ENCODE peak calls at places on chromosome 11, in eight cellular contexts. One of them, this sample, is unnamed.

GRCh38 chr11:3838504-3838903 is 2.3 kb downstream of the RHOG start:
- DNase-seq in sciatic nerve: no peak
- DNase-seq in HT1080: no peak
- DNase-seq in BJ: no peak
- DNase-seq in activated T-cell treated with anti-CD3 and anti-CD28 coated beads for 1 hour: no peak
- DNase-seq in NCI-H187 treated with DMSO at 0.1 percent for 48 hours: no peak
- DNase-seq in NCI-H1105: no peak
- DNase-seq in activated CD4-positive, alpha-beta T cell treated with anti-CD3 and anti-CD28 coated beads, Interleukin-2, amount 50 U/mL, for 1 hour: no peak
- DNase-seq in this sample: no peak

GRCh38 chr11:11843233-11843632 is 1.5 kb downstream of the USP47 start:
- DNase-seq in BJ: peak; percentile 37
- DNase-seq in NCI-H187 treated with DMSO at 0.1 percent for 48 hours: no peak
- DNase-seq in NCI-H1105: no peak
- DNase-seq in activated CD4-positive, alpha-beta T cell treated with anti-CD3 and anti-CD28 coated beads, Interleukin-2, amount 50 U/mL, for 1 hour: no peak
- DNase-seq in HT1080: peak; percentile 40
- DNase-seq in activated T-cell treated with anti-CD3 and anti-CD28 coated beads for 1 hour: no peak
- DNase-seq in sciatic nerve: no peak
- DNase-seq in this sample: no peak

GRCh38 chr11:63882555-63883242 is 34.3 kb downstream of the RCOR2 start:
- DNase-seq in sciatic nerve: no peak
- DNase-seq in activated T-cell treated with anti-CD3 and anti-CD28 coated beads for 1 hour: no peak
- DNase-seq in HT1080: no peak
- DNase-seq in BJ: no peak
- DNase-seq in NCI-H1105: no peak
- DNase-seq in NCI-H187 treated with DMSO at 0.1 percent for 48 hours: no peak
- DNase-seq in activated CD4-positive, alpha-beta T cell treated with anti-CD3 and anti-CD28 coated beads, Interleukin-2, amount 50 U/mL, for 1 hour: peak; percentile 22
- DNase-seq in this sample: no peak

GRCh38 chr11:13114566-13115465 is 105.7 kb downstream of the RASSF10 start:
- DNase-seq in activated T-cell treated with anti-CD3 and anti-CD28 coated beads for 1 hour: no peak
- DNase-seq in NCI-H1105: peak; percentile 44
- DNase-seq in HT1080: no peak
- DNase-seq in BJ: no peak
- DNase-seq in sciatic nerve: no peak
- DNase-seq in activated CD4-positive, alpha-beta T cell treated with anti-CD3 and anti-CD28 coated beads, Interleukin-2, amount 50 U/mL, for 1 hour: no peak
- DNase-seq in NCI-H187 treated with DMSO at 0.1 percent for 48 hours: peak; percentile 89
- DNase-seq in this sample: peak; percentile 33

GRCh38 chr11:119737678-119738439 is 8.9 kb upstream of the NECTIN1 start:
- DNase-seq in activated CD4-positive, alpha-beta T cell treated with anti-CD3 and anti-CD28 coated beads, Interleukin-2, amount 50 U/mL, for 1 hour: no peak
- DNase-seq in NCI-H187 treated with DMSO at 0.1 percent for 48 hours: no peak
- DNase-seq in BJ: no peak
- DNase-seq in NCI-H1105: no peak
- DNase-seq in HT1080: no peak
- DNase-seq in activated T-cell treated with anti-CD3 and anti-CD28 coated beads for 1 hour: no peak
- DNase-seq in sciatic nerve: no peak
- DNase-seq in this sample: no peak

GRCh38 chr11:55847453-55847852 is 8.9 kb downstream of the OR5D16 start:
- DNase-seq in NCI-H1105: no peak
- DNase-seq in BJ: no peak
- DNase-seq in NCI-H187 treated with DMSO at 0.1 percent for 48 hours: no peak
- DNase-seq in HT1080: no peak
- DNase-seq in activated T-cell treated with anti-CD3 and anti-CD28 coated beads for 1 hour: no peak
- DNase-seq in sciatic nerve: no peak
- DNase-seq in activated CD4-positive, alpha-beta T cell treated with anti-CD3 and anti-CD28 coated beads, Interleukin-2, amount 50 U/mL, for 1 hour: no peak
- DNase-seq in this sample: no peak

GRCh38 chr11:102485095-102485722 is 32.6 kb upstream of the TMEM123 start:
- DNase-seq in BJ: no peak
- DNase-seq in sciatic nerve: no peak
- DNase-seq in NCI-H187 treated with DMSO at 0.1 percent for 48 hours: no peak
- DNase-seq in activated CD4-positive, alpha-beta T cell treated with anti-CD3 and anti-CD28 coated beads, Interleukin-2, amount 50 U/mL, for 1 hour: no peak
- DNase-seq in NCI-H1105: no peak
- DNase-seq in activated T-cell treated with anti-CD3 and anti-CD28 coated beads for 1 hour: no peak
- DNase-seq in HT1080: peak; percentile 20
- DNase-seq in this sample: no peak

GRCh38 chr11:63916837-63917684 is at the start of gene RCOR2:
- DNase-seq in activated CD4-positive, alpha-beta T cell treated with anti-CD3 and anti-CD28 coated beads, Interleukin-2, amount 50 U/mL, for 1 hour: peak; percentile 59
- DNase-seq in BJ: no peak
- DNase-seq in NCI-H187 treated with DMSO at 0.1 percent for 48 hours: peak; percentile 15
- DNase-seq in HT1080: peak; percentile 47
- DNase-seq in sciatic nerve: peak; percentile 86
- DNase-seq in activated T-cell treated with anti-CD3 and anti-CD28 coated beads for 1 hour: peak; percentile 39
- DNase-seq in NCI-H1105: peak; percentile 86
- DNase-seq in this sample: peak; percentile 74

GRCh38 chr11:44269369-44270351 is 40.3 kb downstream of the ALX4 start:
- DNase-seq in sciatic nerve: peak; percentile 54
- DNase-seq in HT1080: peak; percentile 79
- DNase-seq in activated T-cell treated with anti-CD3 and anti-CD28 coated beads for 1 hour: no peak
- DNase-seq in activated CD4-positive, alpha-beta T cell treated with anti-CD3 and anti-CD28 coated beads, Interleukin-2, amount 50 U/mL, for 1 hour: no peak
- DNase-seq in NCI-H187 treated with DMSO at 0.1 percent for 48 hours: no peak
- DNase-seq in NCI-H1105: no peak
- DNase-seq in BJ: no peak
- DNase-seq in this sample: no peak

GRCh38 chr11:127609025-127609788 is 608.6 kb upstream of the KIRREL3 start:
- DNase-seq in NCI-H187 treated with DMSO at 0.1 percent for 48 hours: no peak
- DNase-seq in NCI-H1105: no peak
- DNase-seq in activated T-cell treated with anti-CD3 and anti-CD28 coated beads for 1 hour: no peak
- DNase-seq in sciatic nerve: no peak
- DNase-seq in HT1080: no peak
- DNase-seq in activated CD4-positive, alpha-beta T cell treated with anti-CD3 and anti-CD28 coated beads, Interleukin-2, amount 50 U/mL, for 1 hour: no peak
- DNase-seq in BJ: no peak
- DNase-seq in this sample: no peak

GRCh38 chr11:111602865-111603632 is 800 bp downstream of the SIK2 start:
- DNase-seq in activated CD4-positive, alpha-beta T cell treated with anti-CD3 and anti-CD28 coated beads, Interleukin-2, amount 50 U/mL, for 1 hour: peak; percentile 6
- DNase-seq in NCI-H1105: no peak
- DNase-seq in HT1080: no peak
- DNase-seq in NCI-H187 treated with DMSO at 0.1 percent for 48 hours: no peak
- DNase-seq in BJ: no peak
- DNase-seq in activated T-cell treated with anti-CD3 and anti-CD28 coated beads for 1 hour: no peak
- DNase-seq in sciatic nerve: no peak
- DNase-seq in this sample: peak; percentile 29

GRCh38 chr11:73189315-73189714 is 28.8 kb upstream of the P2RY2 start:
- DNase-seq in NCI-H1105: no peak
- DNase-seq in HT1080: no peak
- DNase-seq in NCI-H187 treated with DMSO at 0.1 percent for 48 hours: no peak
- DNase-seq in BJ: no peak
- DNase-seq in sciatic nerve: no peak
- DNase-seq in activated T-cell treated with anti-CD3 and anti-CD28 coated beads for 1 hour: no peak
- DNase-seq in activated CD4-positive, alpha-beta T cell treated with anti-CD3 and anti-CD28 coated beads, Interleukin-2, amount 50 U/mL, for 1 hour: no peak
- DNase-seq in this sample: no peak

GRCh38 chr11:116224154-116224888 is 548.5 kb downstream of the BUD13 start:
- DNase-seq in HT1080: peak; percentile 10
- DNase-seq in NCI-H187 treated with DMSO at 0.1 percent for 48 hours: no peak
- DNase-seq in sciatic nerve: peak; percentile 65
- DNase-seq in activated T-cell treated with anti-CD3 and anti-CD28 coated beads for 1 hour: peak; percentile 23
- DNase-seq in activated CD4-positive, alpha-beta T cell treated with anti-CD3 and anti-CD28 coated beads, Interleukin-2, amount 50 U/mL, for 1 hour: peak; percentile 12
- DNase-seq in NCI-H1105: peak; percentile 72
- DNase-seq in BJ: no peak
- DNase-seq in this sample: peak; percentile 42

GRCh38 chr11:72015511-72016061 is 16.9 kb downstream of the IL18BP start:
- DNase-seq in activated CD4-positive, alpha-beta T cell treated with anti-CD3 and anti-CD28 coated beads, Interleukin-2, amount 50 U/mL, for 1 hour: no peak
- DNase-seq in activated T-cell treated with anti-CD3 and anti-CD28 coated beads for 1 hour: no peak
- DNase-seq in BJ: no peak
- DNase-seq in HT1080: no peak
- DNase-seq in sciatic nerve: no peak
- DNase-seq in NCI-H187 treated with DMSO at 0.1 percent for 48 hours: no peak
- DNase-seq in NCI-H1105: no peak
- DNase-seq in this sample: no peak

GRCh38 chr11:117356126-117356761 is 28.6 kb downstream of the CEP164 start:
- DNase-seq in sciatic nerve: no peak
- DNase-seq in activated CD4-positive, alpha-beta T cell treated with anti-CD3 and anti-CD28 coated beads, Interleukin-2, amount 50 U/mL, for 1 hour: no peak
- DNase-seq in HT1080: no peak
- DNase-seq in activated T-cell treated with anti-CD3 and anti-CD28 coated beads for 1 hour: no peak
- DNase-seq in NCI-H187 treated with DMSO at 0.1 percent for 48 hours: no peak
- DNase-seq in BJ: no peak
- DNase-seq in NCI-H1105: no peak
- DNase-seq in this sample: no peak

This sample was measured in progenitor cell of endocrine pancreas.